ENCODE peak calls at places on chromosomes 7 and 10, in seven cellular contexts. One of them, this sample, is unnamed.

GRCh38 chr10:43692051-43692825 is 43.6 kb upstream of the ZNF32 start:
- DNase-seq in PC-3: no peak
- DNase-seq in A549: no peak
- DNase-seq in choroid plexus epithelial cell: peak
- DNase-seq in tibial nerve: no peak
- DNase-seq in endodermal cell: no peak
- DNase-seq in fibroblast of mammary gland: peak
- DNase-seq in this sample: no peak

GRCh38 chr10:3548096-3548495 is 236.9 kb downstream of the KLF6 start:
- DNase-seq in fibroblast of mammary gland: no peak
- DNase-seq in PC-3: no peak
- DNase-seq in tibial nerve: no peak
- DNase-seq in choroid plexus epithelial cell: peak
- DNase-seq in A549: no peak
- DNase-seq in endodermal cell: no peak
- DNase-seq in this sample: no peak

GRCh38 chr10:6624392-6624791 is 44.3 kb upstream of the PRKCQ start:
- DNase-seq in choroid plexus epithelial cell: no peak
- DNase-seq in PC-3: no peak
- DNase-seq in endodermal cell: no peak
- DNase-seq in A549: no peak
- DNase-seq in fibroblast of mammary gland: no peak
- DNase-seq in tibial nerve: no peak
- DNase-seq in this sample: no peak

GRCh38 chr10:51244739-51245138 is 170.5 kb downstream of the PRKG1 start:
- DNase-seq in tibial nerve: no peak
- DNase-seq in choroid plexus epithelial cell: peak
- DNase-seq in PC-3: peak
- DNase-seq in A549: no peak
- DNase-seq in fibroblast of mammary gland: peak
- DNase-seq in endodermal cell: no peak
- DNase-seq in this sample: no peak

GRCh38 chr10:83908987-83909386 is 230.3 kb upstream of the GHITM start:
- DNase-seq in A549: no peak
- DNase-seq in PC-3: no peak
- DNase-seq in endodermal cell: peak
- DNase-seq in choroid plexus epithelial cell: no peak
- DNase-seq in tibial nerve: no peak
- DNase-seq in fibroblast of mammary gland: no peak
- DNase-seq in this sample: no peak

GRCh38 chr7:80833289-80834104 is 85.4 kb downstream of the SEMA3C start:
- DNase-seq in A549: no peak
- DNase-seq in choroid plexus epithelial cell: peak
- DNase-seq in endodermal cell: no peak
- DNase-seq in fibroblast of mammary gland: peak
- DNase-seq in tibial nerve: no peak
- DNase-seq in PC-3: no peak
- DNase-seq in this sample: peak

GRCh38 chr7:105664816-105665525 is 83.7 kb upstream of the EFCAB10 start:
- DNase-seq in endodermal cell: peak
- DNase-seq in fibroblast of mammary gland: no peak
- DNase-seq in choroid plexus epithelial cell: peak
- DNase-seq in PC-3: peak
- DNase-seq in A549: peak
- DNase-seq in tibial nerve: no peak
- DNase-seq in this sample: no peak

GRCh38 chr7:12770227-12770975 is 83.0 kb downstream of the ARL4A start:
- DNase-seq in PC-3: peak
- DNase-seq in endodermal cell: peak
- DNase-seq in tibial nerve: no peak
- DNase-seq in A549: no peak
- DNase-seq in choroid plexus epithelial cell: no peak
- DNase-seq in fibroblast of mammary gland: no peak
- DNase-seq in this sample: peak

GRCh38 chr7:23216021-23216420 is 30.6 kb upstream of the GPNMB start:
- DNase-seq in tibial nerve: no peak
- DNase-seq in fibroblast of mammary gland: no peak
- DNase-seq in A549: no peak
- DNase-seq in endodermal cell: no peak
- DNase-seq in choroid plexus epithelial cell: peak
- DNase-seq in PC-3: no peak
- DNase-seq in this sample: no peak

GRCh38 chr10:120646159-120646558 is 189.1 kb downstream of the PLPP4 start:
- DNase-seq in A549: no peak
- DNase-seq in choroid plexus epithelial cell: no peak
- DNase-seq in endodermal cell: no peak
- DNase-seq in tibial nerve: no peak
- DNase-seq in fibroblast of mammary gland: no peak
- DNase-seq in PC-3: no peak
- DNase-seq in this sample: no peak

GRCh38 chr10:120643373-120643772 is 186.3 kb downstream of the PLPP4 start:
- DNase-seq in endodermal cell: no peak
- DNase-seq in tibial nerve: no peak
- DNase-seq in fibroblast of mammary gland: no peak
- DNase-seq in choroid plexus epithelial cell: no peak
- DNase-seq in A549: no peak
- DNase-seq in PC-3: no peak
- DNase-seq in this sample: no peak

GRCh38 chr10:120651000-120651399 is 194.0 kb downstream of the PLPP4 start:
- DNase-seq in choroid plexus epithelial cell: no peak
- DNase-seq in A549: no peak
- DNase-seq in endodermal cell: no peak
- DNase-seq in tibial nerve: no peak
- DNase-seq in PC-3: peak
- DNase-seq in fibroblast of mammary gland: no peak
- DNase-seq in this sample: no peak

GRCh38 chr10:120644549-120645410 is 187.8 kb downstream of the PLPP4 start:
- DNase-seq in A549: no peak
- DNase-seq in fibroblast of mammary gland: no peak
- DNase-seq in endodermal cell: peak
- DNase-seq in PC-3: no peak
- DNase-seq in choroid plexus epithelial cell: no peak
- DNase-seq in tibial nerve: no peak
- DNase-seq in this sample: no peak

DNA sequence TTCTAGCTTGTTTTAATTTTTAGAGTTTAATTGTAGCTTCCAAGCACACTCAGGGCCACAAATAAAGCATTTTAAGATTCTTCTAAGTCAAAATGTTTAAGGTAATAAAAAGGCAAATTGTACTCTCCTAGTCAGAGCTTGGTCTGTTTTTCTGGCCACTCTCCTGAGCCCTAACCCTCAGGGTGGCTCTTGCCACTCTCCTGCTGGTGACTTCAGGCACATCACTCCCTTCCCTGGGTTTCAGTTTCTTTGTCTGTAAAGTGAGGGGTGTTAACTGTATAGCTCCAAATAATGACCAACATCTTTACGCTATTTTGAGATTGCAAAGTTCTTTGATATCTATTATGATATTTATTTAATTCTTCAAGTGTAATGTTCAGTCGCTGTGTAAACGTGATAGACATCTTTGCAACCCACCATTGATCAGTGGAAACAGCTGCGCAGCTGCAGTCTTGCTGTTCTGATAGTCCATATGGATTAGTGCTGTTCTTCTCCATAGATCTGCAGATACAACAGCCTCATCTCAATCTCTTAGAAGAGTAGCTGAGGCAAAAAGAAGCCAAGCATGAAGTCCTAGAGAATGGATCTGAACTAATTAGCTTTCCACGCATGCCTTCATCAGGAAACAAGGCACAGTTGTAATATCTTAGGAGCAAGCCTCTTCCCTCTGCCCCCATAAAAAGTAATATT is 189.9 kb downstream of the PLPP4 start:
- DNase-seq in tibial nerve: no peak
- DNase-seq in choroid plexus epithelial cell: no peak
- DNase-seq in PC-3: no peak
- DNase-seq in fibroblast of mammary gland: no peak
- DNase-seq in endodermal cell: no peak
- DNase-seq in A549: no peak
- DNase-seq in this sample: no peak
- TF ChIP-seq CTCF in tibial nerve: no peak
- TF ChIP-seq CTCF in choroid plexus epithelial cell: peak
- TF ChIP-seq CTCF in PC-3: no peak
- TF ChIP-seq CTCF in fibroblast of mammary gland: no peak
- TF ChIP-seq CTCF in endodermal cell: peak
- TF ChIP-seq CTCF in A549: no peak
- TF ChIP-seq CTCF in this sample: peak

DNA sequence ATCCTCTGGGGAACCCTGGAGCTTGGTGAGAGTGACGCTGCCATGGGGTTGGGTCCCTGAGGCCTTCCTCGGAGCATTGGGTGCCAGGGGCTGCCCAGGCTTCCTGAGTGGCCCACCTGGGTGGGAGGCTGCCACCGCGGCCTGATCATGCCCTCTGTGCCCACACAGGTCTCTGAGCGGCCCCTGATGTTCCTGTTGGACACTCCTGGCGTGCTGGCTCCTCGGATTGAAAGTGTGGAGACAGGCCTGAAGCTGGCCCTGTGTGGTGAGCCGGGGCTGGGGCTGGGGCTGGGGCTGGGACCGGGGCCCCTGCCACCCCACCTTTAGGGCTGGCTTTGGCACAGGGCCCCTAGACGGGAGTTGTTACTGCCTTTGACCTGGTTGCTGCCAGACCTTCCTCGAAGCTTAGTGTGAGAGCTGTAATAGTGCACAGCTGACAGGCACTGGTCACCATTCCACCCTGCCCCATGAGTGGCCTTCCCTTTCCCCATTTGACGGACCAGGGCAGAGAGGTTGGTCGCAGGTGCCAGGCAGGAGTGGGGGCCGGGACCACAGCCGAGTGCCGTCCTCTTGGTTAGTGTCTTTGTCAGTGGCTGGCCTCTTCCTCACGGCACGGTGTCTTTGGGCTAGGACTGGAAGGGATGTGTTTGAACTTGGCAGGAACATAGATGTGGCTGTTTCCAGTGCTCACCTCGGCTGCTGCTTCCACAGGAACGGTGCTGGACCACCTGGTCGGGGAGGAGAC is 8.2 kb downstream of the MTG1 start:
- DNase-seq in choroid plexus epithelial cell: no peak
- DNase-seq in endodermal cell: no peak
- DNase-seq in PC-3: no peak
- DNase-seq in tibial nerve: no peak
- DNase-seq in A549: no peak
- DNase-seq in fibroblast of mammary gland: no peak
- DNase-seq in this sample: no peak
- H3K4me3 ChIP-seq in choroid plexus epithelial cell: no peak
- H3K4me3 ChIP-seq in endodermal cell: no peak
- H3K4me3 ChIP-seq in PC-3: no peak
- H3K4me3 ChIP-seq in tibial nerve: no peak
- H3K4me3 ChIP-seq in A549: no peak
- H3K4me3 ChIP-seq in fibroblast of mammary gland: no peak
- H3K4me3 ChIP-seq in this sample: no peak

GRCh38 chr7:154566877-154567276 is 436.0 kb downstream of the PAXIP1 start:
- DNase-seq in tibial nerve: no peak
- DNase-seq in A549: no peak
- DNase-seq in fibroblast of mammary gland: no peak
- DNase-seq in choroid plexus epithelial cell: no peak
- DNase-seq in endodermal cell: no peak
- DNase-seq in PC-3: no peak
- DNase-seq in this sample: no peak
- TF ChIP-seq CTCF in tibial nerve: no peak
- TF ChIP-seq CTCF in A549: peak
- TF ChIP-seq CTCF in fibroblast of mammary gland: no peak
- TF ChIP-seq CTCF in choroid plexus epithelial cell: no peak
- TF ChIP-seq CTCF in endodermal cell: peak
- TF ChIP-seq CTCF in PC-3: peak
- TF ChIP-seq CTCF in this sample: no peak

GRCh38 chr7:50212666-50213621 is 91.6 kb upstream of the IKZF1 start:
- DNase-seq in tibial nerve: no peak
- DNase-seq in endodermal cell: peak
- DNase-seq in A549: no peak
- DNase-seq in PC-3: no peak
- DNase-seq in choroid plexus epithelial cell: no peak
- DNase-seq in fibroblast of mammary gland: no peak
- DNase-seq in this sample: no peak

GRCh38 chr7:50214771-50215170 is 89.7 kb upstream of the IKZF1 start:
- DNase-seq in fibroblast of mammary gland: no peak
- DNase-seq in tibial nerve: no peak
- DNase-seq in endodermal cell: no peak
- DNase-seq in PC-3: no peak
- DNase-seq in choroid plexus epithelial cell: no peak
- DNase-seq in A549: no peak
- DNase-seq in this sample: no peak

GRCh38 chr7:50213622-50214017 is 90.9 kb upstream of the IKZF1 start:
- DNase-seq in choroid plexus epithelial cell: no peak
- DNase-seq in A549: no peak
- DNase-seq in tibial nerve: no peak
- DNase-seq in fibroblast of mammary gland: no peak
- DNase-seq in PC-3: no peak
- DNase-seq in endodermal cell: peak
- DNase-seq in this sample: no peak

GRCh38 chr7:50212016-50212325 is 92.5 kb upstream of the IKZF1 start:
- DNase-seq in choroid plexus epithelial cell: no peak
- DNase-seq in A549: no peak
- DNase-seq in PC-3: no peak
- DNase-seq in endodermal cell: peak
- DNase-seq in tibial nerve: no peak
- DNase-seq in fibroblast of mammary gland: no peak
- DNase-seq in this sample: no peak

GRCh38 chr7:50214141-50214670 is 90.3 kb upstream of the IKZF1 start:
- DNase-seq in endodermal cell: peak
- DNase-seq in A549: no peak
- DNase-seq in choroid plexus epithelial cell: no peak
- DNase-seq in tibial nerve: no peak
- DNase-seq in PC-3: no peak
- DNase-seq in fibroblast of mammary gland: no peak
- DNase-seq in this sample: no peak
- H3K4me3 ChIP-seq in endodermal cell: no peak
- H3K4me3 ChIP-seq in A549: no peak
- H3K4me3 ChIP-seq in choroid plexus epithelial cell: no peak
- H3K4me3 ChIP-seq in tibial nerve: no peak
- H3K4me3 ChIP-seq in PC-3: no peak
- H3K4me3 ChIP-seq in fibroblast of mammary gland: no peak
- H3K4me3 ChIP-seq in this sample: no peak

GRCh38 chr10:35882422-35883150 is 240.5 kb upstream of the FZD8 start:
- DNase-seq in A549: no peak
- DNase-seq in PC-3: no peak
- DNase-seq in fibroblast of mammary gland: no peak
- DNase-seq in endodermal cell: peak
- DNase-seq in tibial nerve: no peak
- DNase-seq in choroid plexus epithelial cell: no peak
- DNase-seq in this sample: no peak
- TF ChIP-seq CTCF in A549: no peak
- TF ChIP-seq CTCF in PC-3: peak
- TF ChIP-seq CTCF in fibroblast of mammary gland: no peak
- TF ChIP-seq CTCF in endodermal cell: peak
- TF ChIP-seq CTCF in tibial nerve: no peak
- TF ChIP-seq CTCF in choroid plexus epithelial cell: peak
- TF ChIP-seq CTCF in this sample: peak

GRCh38 chr10:105094048-105094447 is 453.0 kb downstream of the SORCS3 start:
- DNase-seq in A549: no peak
- DNase-seq in fibroblast of mammary gland: no peak
- DNase-seq in endodermal cell: no peak
- DNase-seq in tibial nerve: no peak
- DNase-seq in choroid plexus epithelial cell: no peak
- DNase-seq in PC-3: no peak
- DNase-seq in this sample: peak
- H3K4me3 ChIP-seq in A549: no peak
- H3K4me3 ChIP-seq in fibroblast of mammary gland: no peak
- H3K4me3 ChIP-seq in endodermal cell: no peak
- H3K4me3 ChIP-seq in tibial nerve: no peak
- H3K4me3 ChIP-seq in choroid plexus epithelial cell: no peak
- H3K4me3 ChIP-seq in PC-3: no peak
- H3K4me3 ChIP-seq in this sample: no peak

This sample was measured in epithelial cell of esophagus.